ENCODE peak calls at places on chromosomes 11 and 22, in five cellular contexts. P is HFF-Myc, B is brain microvascular endothelial cell, N is hippocampal formation, C is non-pigmented ciliary epithelial cell. H is an unnamed sample.

GRCh38 chr11:1936781-1937615 is 10.1 kb upstream of the MRPL23 start:
- DNase-seq in P (no peak), C (no peak), N (no peak), B (no peak), H (no peak)

GRCh38 chr22:34105461-34106062 is 185.3 kb upstream of the LARGE1 start:
- DNase-seq in C (no peak), P (no peak), N (peak), B (no peak), H (peak)

GRCh38 chr11:48044577-48044976 is 64.2 kb downstream of the PTPRJ start:
- DNase-seq in P (no peak), B (no peak), N (peak), C (no peak), H (no peak)

GRCh38 chr11:86955674-86956522 is 703 bp upstream of the FZD4 start:
- DNase-seq in P (peak), N (peak), B (peak), C (no peak), H (peak)

GRCh38 chr22:40877488-40877887 is 15.6 kb upstream of the DNAJB7 start:
- DNase-seq in B (no peak), N (no peak), P (no peak), C (no peak), H (no peak)

GRCh38 chr22:44018594-44018993 is 5.5 kb upstream of the PARVB start:
- DNase-seq in B (no peak), P (no peak), C (no peak), N (no peak), H (no peak)

GRCh38 chr11:10909141-10909883 is 51.5 kb upstream of the ZBED5 start:
- DNase-seq in N (no peak), P (no peak), C (no peak), B (peak), H (peak)

GRCh38 chr22:35054064-35054463 is 11.9 kb upstream of the ISX start:
- DNase-seq in C (no peak), N (no peak), B (no peak), P (no peak), H (no peak)

GRCh38 chr11:42239102-42239501 is 779.6 kb upstream of the LRRC4C start:
- DNase-seq in B (peak), N (no peak), C (no peak), P (peak), H (peak)

GRCh38 chr11:120589376-120589775 is 77.8 kb downstream of the GRIK4 start:
- DNase-seq in B (no peak), C (no peak), P (no peak), N (no peak), H (no peak)

GRCh38 chr22:29208502-29208862 is 2.8 kb downstream of the EMID1 start:
- DNase-seq in N (no peak), C (no peak), B (no peak), P (no peak), H (no peak)

GRCh38 chr11:44351898-44352498 is 42.1 kb upstream of the ALX4 start:
- DNase-seq in C (no peak), B (no peak), N (no peak), P (no peak), H (no peak)

GRCh38 chr11:124493256-124493655 is 47.8 kb upstream of the OR8B8 start:
- DNase-seq in B (no peak), P (no peak), C (no peak), N (no peak), H (no peak)

GRCh38 chr22:44192098-44192810 is 11.5 kb downstream of the PARVG start:
- DNase-seq in B (peak), C (no peak), P (no peak), N (no peak), H (no peak)

GRCh38 chr11:17930544-17931144 is 82.2 kb downstream of the SERGEF start:
- DNase-seq in B (no peak), C (no peak), N (no peak), P (no peak), H (no peak)

GRCh38 chr11:10694481-10695239 is 1.1 kb upstream of the IRAG1 start:
- DNase-seq in N (no peak), C (peak), B (peak), P (no peak), H (no peak)

GRCh38 chr22:32829451-32829851 is 27.9 kb downstream of the TIMP3 start:
- DNase-seq in B (no peak), P (no peak), N (peak), C (no peak), H (no peak)

GRCh38 chr11:66418168-66418985 is 2.5 kb upstream of the NPAS4 start:
- DNase-seq in C (peak), N (no peak), B (peak), P (peak), H (peak)

H was measured in stromal cell of bone marrow.